ENCODE peak calls at places on chromosomes 6 and 20, in four cellular contexts. F is GM12891, L is K562, R is H1. K is an unnamed sample.

GRCh38 chr20:31572701-31573554 is 32.2 kb upstream of the ID1 start:
- DNase-seq in F (peak), L (peak), R (peak), K (peak)

GRCh38 chr6:53943410-53943809 is 148.6 kb downstream of the LRRC1 start:
- DNase-seq in F (no peak), L (no peak), R (no peak), K (no peak)

GRCh38 chr6:158290659-158291058 is 21.6 kb upstream of the TULP4 start:
- DNase-seq in R (no peak), F (peak), L (no peak), K (peak)

GRCh38 chr6:158011478-158011920 is 29.8 kb downstream of the SYNJ2 start:
- DNase-seq in F (no peak), L (no peak), R (no peak), K (no peak)

GRCh38 chr6:52162940-52163908 is 23.0 kb upstream of the IL17A start:
- DNase-seq in L (no peak), R (no peak), F (no peak), K (no peak)

GRCh38 chr6:106849676-106850332 is 124.7 kb downstream of the CD24 start:
- DNase-seq in L (no peak), F (no peak), R (no peak), K (no peak)

GRCh38 chr6:131966443-131966842 is 15.3 kb upstream of the CCN2 start:
- DNase-seq in F (no peak), R (no peak), L (no peak), K (no peak)

GRCh38 chr20:9483131-9483530 is 31.3 kb upstream of the LAMP5 start:
- DNase-seq in L (no peak), F (no peak), R (no peak), K (no peak)

GRCh38 chr6:113616875-113617274 is 240.3 kb upstream of the MARCKS start:
- DNase-seq in L (no peak), R (no peak), F (no peak), K (no peak)

GRCh38 chr6:100996409-100996808 is 115.3 kb upstream of the ASCC3 start:
- DNase-seq in F (no peak), R (no peak), L (no peak), K (no peak)

GRCh38 chr20:21134883-21135493 is 9.1 kb downstream of the KIZ start:
- DNase-seq in R (no peak), F (no peak), L (no peak), K (no peak)

GRCh38 chr6:97668716-97669115 is 385.7 kb upstream of the MMS22L start:
- DNase-seq in F (no peak), R (no peak), L (no peak), K (no peak)

GRCh38 chr20:21083825-21084325 is 22.3 kb downstream of the LINC00237 start:
- DNase-seq in R (no peak), F (no peak), L (no peak), K (no peak)

GRCh38 chr6:84769247-84769646 is 4.8 kb upstream of the TBX18 start:
- DNase-seq in F (no peak), R (no peak), L (no peak), K (no peak)

GRCh38 chr20:54837226-54837625 is 361.8 kb downstream of the DOK5 start:
- DNase-seq in R (no peak), L (no peak), F (no peak), K (no peak)

GRCh38 chr6:117677553-117678131 is 2.4 kb downstream of the NUS1 start:
- DNase-seq in R (no peak), F (no peak), L (peak), K (no peak)

GRCh38 chr6:92586236-92586977 is 833.0 kb downstream of the EPHA7 start:
- DNase-seq in R (no peak), F (no peak), L (no peak), K (no peak)

GRCh38 chr6:155314773-155315515 is 660 bp upstream of the TFB1M start:
- DNase-seq in F (peak), L (peak), R (no peak), K (no peak)
- TF ChIP-seq POLR2AphosphoS5 in F (peak), L (no peak), R (no peak), K (no peak)

GRCh38 chr20:60283281-60283680 is 325.1 kb downstream of the CDH26 start:
- DNase-seq in F (no peak), R (no peak), L (no peak), K (no peak)
- TF ChIP-seq TAF1 in F (no peak), R (no peak), L (no peak), K (no peak)

GRCh38 chr6:2124260-2124709 is 121.1 kb downstream of the GMDS start:
- DNase-seq in L (no peak), R (no peak), F (no peak), K (no peak)
- TF ChIP-seq POLR2AphosphoS5 in L (no peak), R (no peak), F (no peak), K (no peak)

DNA sequence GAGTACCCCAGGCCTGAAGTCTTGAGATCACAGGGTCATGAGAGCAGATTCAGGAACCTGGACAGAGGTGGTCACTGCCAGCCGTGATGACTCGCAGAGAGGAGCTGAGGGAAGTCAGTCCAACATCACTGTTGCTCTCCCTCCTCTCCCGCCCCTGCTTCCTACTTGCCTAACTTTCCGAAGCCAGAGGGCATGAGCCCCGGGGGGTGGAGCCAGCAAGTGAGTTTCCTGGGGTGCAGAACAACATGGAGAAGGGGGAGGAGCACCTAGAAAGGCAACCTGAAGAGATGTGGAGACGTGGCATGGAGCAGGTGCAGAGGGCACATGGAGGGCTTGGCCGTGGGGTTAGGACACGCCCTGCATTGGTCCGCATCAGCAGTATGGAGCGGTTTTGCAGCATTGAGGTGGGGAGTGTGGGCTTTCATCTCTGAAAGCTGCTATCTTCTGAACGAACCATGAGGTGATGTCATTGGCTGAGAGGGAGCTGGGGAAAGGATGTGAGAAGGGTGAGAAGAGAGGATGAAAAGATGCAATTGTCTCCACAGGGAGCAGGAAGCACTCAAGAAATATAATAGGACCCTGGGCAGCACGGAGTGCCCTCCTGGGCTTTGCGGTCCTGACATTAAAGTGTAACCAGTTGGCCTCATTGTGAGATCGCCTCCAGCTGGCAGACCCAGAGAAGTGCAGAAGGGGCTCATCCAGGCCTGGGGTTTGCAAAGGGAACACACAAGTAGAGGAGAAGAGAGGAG is 25.0 kb downstream of the GDAP1L1 start:
- DNase-seq in R (peak), F (no peak), L (peak), K (no peak)
- TF ChIP-seq TAF1 in R (no peak), F (no peak), L (no peak), K (no peak)

GRCh38 chr6:168031411-168032382 is 34.2 kb downstream of the KIF25 start:
- DNase-seq in L (no peak), R (no peak), F (no peak), K (no peak)

GRCh38 chr6:168033791-168034190 is 36.3 kb downstream of the KIF25 start:
- DNase-seq in L (no peak), R (no peak), F (no peak), K (no peak)

GRCh38 chr6:168030218-168030693 is 32.8 kb downstream of the KIF25 start:
- DNase-seq in L (no peak), R (no peak), F (no peak), K (no peak)

GRCh38 chr6:168030881-168031280 is 33.4 kb downstream of the KIF25 start:
- DNase-seq in R (no peak), F (no peak), L (no peak), K (no peak)

GRCh38 chr6:168032383-168032760 is 34.9 kb downstream of the KIF25 start:
- DNase-seq in R (no peak), L (no peak), F (no peak), K (no peak)
- TF ChIP-seq POLR2AphosphoS5 in R (no peak), L (no peak), F (no peak), K (no peak)

DNA sequence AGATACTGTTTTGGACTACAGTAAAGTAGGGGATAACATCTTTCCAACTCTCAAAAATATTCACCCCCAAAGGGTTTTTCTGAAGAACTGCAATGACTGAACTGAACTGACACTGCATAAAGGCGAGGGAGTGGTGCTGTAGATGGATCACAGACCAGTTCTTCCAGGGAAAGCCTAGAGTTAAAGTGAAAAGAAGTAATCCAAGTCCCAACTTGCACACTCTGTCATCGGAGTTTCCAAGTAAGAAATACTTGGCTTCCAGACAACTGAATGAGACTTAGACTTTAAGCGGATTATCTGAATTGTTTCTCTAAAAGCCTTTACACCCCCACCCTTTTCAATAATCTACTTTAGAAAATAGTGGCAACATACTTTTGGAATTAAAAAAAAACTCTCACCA is 134.1 kb upstream of the PREP start:
- DNase-seq in F (no peak), R (no peak), L (no peak), K (no peak)
- TF ChIP-seq TAF1 in F (no peak), R (no peak), L (no peak), K (no peak)